ENCODE peak calls at places on chromosomes 13 and 19, in nine cellular contexts. D is GM10248, X is breast epithelium, B is GM12865, H is astrocyte of the spinal cord, J is psoas muscle, G is progenitor cell of endocrine pancreas, Q is MCF 10A, M is Peyer's patch. Y is an unnamed sample.

GRCh38 chr13:22960827-22961226 is 220.0 kb upstream of the SGCG start:
- DNase-seq in D (peak; percentile 3), X (no peak), B (no peak), H (no peak), J (no peak), G (no peak), Q (no peak), M (no peak), Y (no peak)

GRCh38 chr13:112182831-112183543 is 116.0 kb downstream of the SOX1 start:
- DNase-seq in D (no peak), X (no peak), B (no peak), H (no peak), J (no peak), G (no peak), Q (peak; percentile 49), M (no peak), Y (no peak)

GRCh38 chr19:17021793-17022590 is 4.6 kb downstream of the CPAMD8 start:
- DNase-seq in D (no peak), X (peak; percentile 51), B (no peak), H (no peak), J (no peak), G (no peak), Q (peak; percentile 89), M (no peak), Y (no peak)

GRCh38 chr13:102815788-102816187 is 16.9 kb downstream of the BIVM start:
- DNase-seq in D (no peak), X (no peak), B (no peak), H (no peak), J (no peak), G (no peak), Q (no peak), M (no peak), Y (no peak)

GRCh38 chr13:107866666-107867623 is 348.4 kb downstream of the LIG4 start:
- DNase-seq in D (no peak), X (no peak), B (no peak), H (peak; percentile 39), J (no peak), G (peak; percentile 21), Q (no peak), M (no peak), Y (no peak)

GRCh38 chr13:43214124-43214523 is 190.7 kb downstream of the DNAJC15 start:
- DNase-seq in D (no peak), X (no peak), B (no peak), H (no peak), J (no peak), G (no peak), Q (no peak), M (no peak), Y (no peak)

GRCh38 chr13:46572758-46573384 is 19.9 kb downstream of the LRCH1 start:
- DNase-seq in D (no peak), X (no peak), B (peak; percentile 74), H (no peak), J (no peak), G (no peak), Q (no peak), M (no peak), Y (no peak)

GRCh38 chr19:6402834-6403608 is 10.1 kb upstream of the GTF2F1 start:
- DNase-seq in D (no peak), X (no peak), B (no peak), H (peak; percentile 72), J (no peak), G (no peak), Q (no peak), M (no peak), Y (no peak)

GRCh38 chr13:100566543-100566942 is 22.0 kb downstream of the GGACT start:
- DNase-seq in D (no peak), X (no peak), B (no peak), H (no peak), J (no peak), G (no peak), Q (no peak), M (no peak), Y (no peak)

GRCh38 chr13:24557121-24557520 is 44.5 kb upstream of the PARP4 start:
- DNase-seq in D (no peak), X (no peak), B (no peak), H (peak; percentile 4), J (no peak), G (no peak), Q (no peak), M (no peak), Y (no peak)

GRCh38 chr19:35559281-35559659 is 4.2 kb downstream of the ATP4A start:
- DNase-seq in D (peak; percentile 77), X (no peak), B (peak; percentile 83), H (no peak), J (no peak), G (no peak), Q (no peak), M (peak; percentile 31), Y (peak; percentile 34)

GRCh38 chr13:111409413-111409812 is 89.0 kb downstream of the TEX29 start:
- DNase-seq in D (no peak), X (no peak), B (no peak), H (no peak), J (no peak), G (no peak), Q (no peak), M (no peak), Y (no peak)

GRCh38 chr19:2716275-2716650 is 4.9 kb downstream of the DIRAS1 start:
- DNase-seq in D (no peak), X (no peak), B (no peak), H (no peak), J (no peak), G (no peak), Q (no peak), M (no peak), Y (no peak)

GRCh38 chr19:7516878-7517277 is 975 bp downstream of the ZNF358 start:
- DNase-seq in D (no peak), X (no peak), B (no peak), H (no peak), J (no peak), G (no peak), Q (no peak), M (no peak), Y (no peak)
- TF ChIP-seq CTCF in D (no peak), X (no peak), B (no peak), H (no peak), J (no peak), G (no peak), Q (no peak), M (no peak), Y (no peak)

GRCh38 chr13:52599037-52599852 is 43.0 kb upstream of the HNRNPA1L2 start:
- DNase-seq in D (no peak), X (peak; percentile 40), B (peak; percentile 11), H (peak; percentile 82), J (no peak), G (no peak), Q (peak; percentile 87), M (no peak), Y (no peak)

GRCh38 chr13:52597676-52598075 is 44.6 kb upstream of the HNRNPA1L2 start:
- DNase-seq in D (no peak), X (no peak), B (no peak), H (no peak), J (no peak), G (no peak), Q (no peak), M (no peak), Y (no peak)

GRCh38 chr13:52600666-52601065 is 41.6 kb upstream of the HNRNPA1L2 start:
- DNase-seq in D (no peak), X (no peak), B (no peak), H (peak; percentile 44), J (no peak), G (no peak), Q (peak; percentile 8), M (no peak), Y (no peak)

GRCh38 chr13:52599853-52600603 is 42.2 kb upstream of the HNRNPA1L2 start:
- DNase-seq in D (peak; percentile 57), X (no peak), B (peak; percentile 63), H (peak; percentile 33), J (peak; percentile 30), G (peak; percentile 54), Q (peak; percentile 44), M (no peak), Y (peak; percentile 32)
- TF ChIP-seq CTCF in D (no peak), X (no peak), B (no peak), H (no peak), J (no peak), G (peak; percentile 13), Q (no peak), M (no peak), Y (no peak)

DNA sequence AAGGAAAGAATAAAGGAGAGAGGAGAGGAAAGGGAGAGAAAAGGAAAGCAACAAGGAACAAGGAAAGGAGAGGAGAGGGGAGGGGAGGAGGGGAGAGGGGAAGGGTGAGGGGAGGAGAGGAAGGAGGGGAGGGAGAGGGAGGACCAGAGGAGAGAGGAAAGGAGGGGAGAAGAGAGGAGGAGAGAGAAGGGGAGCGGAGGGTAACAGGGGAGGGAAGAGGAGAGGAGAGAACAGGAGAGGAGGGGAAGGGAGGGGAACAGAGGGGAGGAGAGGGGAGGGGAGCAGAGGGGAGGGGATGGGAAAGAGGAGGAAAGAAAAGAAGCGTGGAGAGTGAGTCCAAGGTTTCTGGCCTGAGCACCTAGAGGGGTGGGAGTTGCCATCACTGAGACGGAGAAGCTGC is 26.7 kb downstream of the FAAP24 start:
- DNase-seq in D (no peak), X (no peak), B (no peak), H (no peak), J (no peak), G (no peak), Q (no peak), M (no peak), Y (no peak)
- TF ChIP-seq CTCF in D (no peak), X (no peak), B (no peak), H (no peak), J (no peak), G (no peak), Q (no peak), M (no peak), Y (no peak)

GRCh38 chr19:8321067-8321759 is at the start of the genes NDUFA7 and RPS28:
- DNase-seq in D (peak; percentile 98), X (peak; percentile 96), B (peak; percentile 98), H (peak; percentile 95), J (peak; percentile 96), G (peak; percentile 95), Q (peak; percentile 96), M (peak; percentile 97), Y (peak; percentile 97)
- TF ChIP-seq CTCF in D (peak; percentile 56), X (no peak), B (peak; percentile 29), H (peak; percentile 24), J (peak; percentile 28), G (no peak), Q (no peak), M (peak; percentile 45), Y (no peak)

GRCh38 chr13:85970727-85971126 is 171.5 kb upstream of the SLITRK6 start:
- DNase-seq in D (no peak), X (no peak), B (no peak), H (peak; percentile 22), J (no peak), G (no peak), Q (peak; percentile 25), M (no peak), Y (no peak)
- TF ChIP-seq CTCF in D (no peak), X (no peak), B (no peak), H (no peak), J (no peak), G (peak; percentile 33), Q (peak; percentile 34), M (no peak), Y (no peak)

DNA sequence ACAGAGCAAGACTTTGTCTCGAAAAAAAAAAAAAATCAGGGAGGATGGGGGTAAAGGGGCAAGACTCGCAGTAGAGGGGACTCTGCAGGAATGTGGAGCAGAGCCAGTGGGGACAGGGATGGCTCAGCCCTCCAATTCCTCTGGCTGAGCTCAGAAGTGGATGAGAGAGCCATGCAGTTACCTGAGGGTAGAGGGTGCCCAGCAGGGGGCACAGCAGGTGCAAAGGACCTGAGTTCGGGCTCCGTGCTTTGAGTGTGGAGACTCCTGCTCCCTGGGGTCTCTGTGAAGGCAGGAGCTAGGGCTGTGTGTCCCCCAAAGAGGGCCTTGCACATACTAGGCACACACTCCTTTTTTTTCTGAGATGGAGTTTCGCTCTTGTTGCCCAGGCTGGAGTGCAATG is 7.7 kb downstream of the DOCK6 start:
- DNase-seq in D (no peak), X (no peak), B (no peak), H (no peak), J (no peak), G (no peak), Q (no peak), M (no peak), Y (no peak)
- TF ChIP-seq CTCF in D (no peak), X (no peak), B (peak; percentile 19), H (no peak), J (no peak), G (peak; percentile 28), Q (peak; percentile 18), M (no peak), Y (no peak)

Y was measured in activated B cell treated with CpG ODN at 0.5 μM for 24 hours.